ENCODE peak calls at places on chromosomes 1 and 21, in five cellular contexts. C, R, A, Z and G are unnamed samples.

GRCh38 chr1:172245788-172246187 is 174.7 kb upstream of the C1orf105 start:
- DNase-seq in C (no peak), R (no peak), A (no peak), Z (no peak), G (no peak)

GRCh38 chr1:119611701-119612113 is 36.4 kb downstream of the ZNF697 start:
- DNase-seq in C (peak), R (peak), A (no peak), Z (no peak), G (no peak)

GRCh38 chr1:155969377-155969791 is 9.0 kb downstream of the ARHGEF2 start:
- DNase-seq in C (no peak), R (no peak), A (no peak), Z (no peak), G (no peak)

GRCh38 chr1:6612641-6613360 is 730 bp upstream of the PHF13 start:
- DNase-seq in C (no peak), R (peak), A (no peak), Z (peak), G (peak)

GRCh38 chr1:245748246-245748645 is 593.5 kb downstream of the KIF26B start:
- DNase-seq in C (no peak), R (no peak), A (peak), Z (no peak), G (no peak)

GRCh38 chr1:72649974-72650373 is 367.6 kb upstream of the NEGR1 start:
- DNase-seq in C (no peak), R (no peak), A (no peak), Z (peak), G (peak)

GRCh38 chr21:37281993-37282392 is 14.9 kb upstream of the VPS26C start:
- DNase-seq in C (no peak), R (no peak), A (no peak), Z (no peak), G (no peak)

GRCh38 chr1:145690587-145691558 is 16.3 kb downstream of the PDZK1 start:
- DNase-seq in C (peak), R (peak), A (no peak), Z (peak), G (peak)

GRCh38 chr1:95084317-95085176 is 11.8 kb upstream of the ALG14 start:
- DNase-seq in C (no peak), R (peak), A (no peak), Z (peak), G (peak)

GRCh38 chr1:19468397-19468956 is 16.9 kb downstream of the CAPZB start:
- DNase-seq in C (peak), R (no peak), A (no peak), Z (no peak), G (no peak)

GRCh38 chr1:110773813-110774212 is 99.1 kb upstream of the KCNA3 start:
- DNase-seq in C (no peak), R (no peak), A (no peak), Z (no peak), G (no peak)

GRCh38 chr1:203040518-203041275 is 14.4 kb downstream of the PPFIA4 start:
- DNase-seq in C (no peak), R (no peak), A (no peak), Z (no peak), G (no peak)